ENCODE peak calls at places on chromosomes 3 and 15, in seven cellular contexts. N is activated T-cell treated with anti-CD3 and anti-CD28 coated beads, Interleukin-2, amount 50 U/mL, for 48 hours; D is nephron progenitor cell; U is OCI-LY7; F is Daoy; K is substantia nigra; R is GM18507. O is an unnamed sample.

GRCh38 chr15:87121357-87121756 is 1041.7 kb downstream of the AGBL1 start:
- DNase-seq in U (no peak), D (no peak), F (no peak), N (no peak), R (no peak), K (no peak), O (no peak)

GRCh38 chr3:187242435-187242834 is 45.1 kb downstream of the RTP1 start:
- DNase-seq in F (no peak), K (no peak), D (no peak), U (no peak), N (no peak), R (no peak), O (no peak)

GRCh38 chr3:133103706-133104105 is 65.5 kb downstream of the TMEM108 start:
- DNase-seq in N (no peak), F (no peak), R (no peak), K (no peak), U (no peak), D (no peak), O (no peak)

GRCh38 chr15:55894406-55894965 is 98.9 kb downstream of the NEDD4 start:
- DNase-seq in F (no peak), D (no peak), U (no peak), N (no peak), K (no peak), R (no peak), O (no peak)

GRCh38 chr3:148648685-148649352 is 48.9 kb upstream of the AGTR1 start:
- DNase-seq in K (no peak), N (no peak), F (no peak), R (no peak), D (no peak), U (no peak), O (peak)

GRCh38 chr15:74523982-74524381 is 17.0 kb upstream of the ARID3B start:
- DNase-seq in F (no peak), D (no peak), N (no peak), U (no peak), K (no peak), R (no peak), O (peak)

GRCh38 chr3:107928084-107928445 is 162.8 kb downstream of the CD47 start:
- DNase-seq in D (no peak), R (no peak), N (no peak), U (no peak), K (no peak), F (peak), O (no peak)

GRCh38 chr3:141052570-141053069 is 1.5 kb downstream of the SPSB4 start:
- DNase-seq in R (no peak), U (no peak), K (no peak), D (peak), N (no peak), F (peak), O (no peak)

GRCh38 chr3:39171860-39172259 is 18.5 kb upstream of the CSRNP1 start:
- DNase-seq in U (no peak), F (no peak), N (no peak), D (no peak), K (no peak), R (no peak), O (no peak)

GRCh38 chr3:20096135-20096685 is 56.0 kb downstream of the KAT2B start:
- DNase-seq in F (no peak), R (no peak), K (no peak), N (no peak), D (no peak), U (no peak), O (no peak)

GRCh38 chr3:148698190-148698806 is 595 bp downstream of the AGTR1 start:
- DNase-seq in R (no peak), D (no peak), F (no peak), K (no peak), U (no peak), N (no peak), O (peak)

GRCh38 chr15:77208222-77208621 is 137.3 kb upstream of the TSPAN3 start:
- DNase-seq in F (no peak), R (no peak), D (no peak), N (no peak), K (no peak), U (no peak), O (no peak)

GRCh38 chr3:98884675-98885371 is 16.7 kb downstream of the DCBLD2 start:
- DNase-seq in D (no peak), R (no peak), K (no peak), N (no peak), F (no peak), U (no peak), O (no peak)

GRCh38 chr3:192409838-192410683 is 317.3 kb downstream of the FGF12 start:
- DNase-seq in K (no peak), D (peak), R (no peak), U (no peak), N (no peak), F (peak), O (no peak)

GRCh38 chr3:170809975-170810357 is 60.0 kb downstream of the RPL22L1 start:
- DNase-seq in R (no peak), K (no peak), F (peak), N (no peak), U (no peak), D (no peak), O (no peak)

GRCh38 chr3:27680517-27681246 is 41.4 kb downstream of the EOMES start:
- DNase-seq in U (peak), F (no peak), N (peak), R (no peak), K (no peak), D (no peak), O (no peak)